ENCODE peak calls at places on chromosomes 5 and 9, in nine cellular contexts. K, T, G, L, P, U, C, N and Z are unnamed samples. For H3K9me3 and H3K4me1, the result is how much of the 10 kb centered on the place peaks cover.

GRCh38 chr5:155728146-155728856 is 598.7 kb upstream of the SGCD start:
- DNase-seq in U (peak), N (peak), P (peak), G (peak), L (no peak), C (peak), K (peak), T (peak), Z (no peak)

GRCh38 chr9:134627417-134628353 is 13.9 kb upstream of the COL5A1 start:
- DNase-seq in T (no peak), C (no peak), G (peak), N (no peak), L (no peak), U (no peak), P (no peak), K (peak), Z (peak)

GRCh38 chr9:29439961-29440360 is 1866.7 kb upstream of the C9orf72 start:
- DNase-seq in N (no peak), P (no peak), G (no peak), T (no peak), K (no peak), C (no peak), L (peak), U (no peak), Z (no peak)

GRCh38 chr5:57805732-57806131 is 323.1 kb upstream of the ACTBL2 start:
- DNase-seq in G (no peak), N (no peak), U (no peak), L (peak), P (no peak), T (no peak), K (no peak), C (no peak), Z (no peak)

GRCh38 chr9:78103971-78104433 is 72.4 kb upstream of the GNAQ start:
- DNase-seq in G (no peak), P (no peak), K (no peak), L (no peak), T (no peak), C (no peak), N (peak), U (no peak), Z (no peak)

GRCh38 chr5:142439208-142439607 is 114.4 kb upstream of the SPRY4 start:
- DNase-seq in N (peak), T (no peak), P (no peak), G (no peak), L (no peak), C (no peak), U (no peak), K (no peak), Z (no peak)

GRCh38 chr5:13987843-13988464 is 43.5 kb upstream of the DNAH5 start:
- DNase-seq in G (no peak), P (peak), C (no peak), U (no peak), N (peak), L (peak), T (peak), K (peak), Z (peak)

GRCh38 chr5:179217956-179218355 is 127.3 kb downstream of the ADAMTS2 start:
- DNase-seq in K (no peak), P (no peak), G (no peak), N (no peak), L (no peak), U (no peak), C (no peak), T (no peak), Z (no peak)

GRCh38 chr9:131490514-131490913 is 12.2 kb upstream of the POMT1 start:
- DNase-seq in N (no peak), G (no peak), U (no peak), T (no peak), K (no peak), C (no peak), P (no peak), L (no peak), Z (no peak)

GRCh38 chr5:169893010-169893409 is 87.3 kb downstream of the INSYN2B start:
- DNase-seq in P (no peak), K (no peak), N (no peak), C (no peak), T (no peak), G (no peak), U (no peak), L (peak), Z (no peak)

GRCh38 chr9:119273325-119273904 is 95.8 kb downstream of the BRINP1 start:
- DNase-seq in G (no peak), N (no peak), C (no peak), T (no peak), P (no peak), K (no peak), L (no peak), U (no peak), Z (no peak)

GRCh38 chr5:101977729-101978345 is 318.2 kb downstream of the SLCO4C1 start:
- DNase-seq in C (no peak), P (peak), N (no peak), T (no peak), K (no peak), U (no peak), G (no peak), L (peak), Z (no peak)

GRCh38 chr5:147406636-147407035 is 103.2 kb downstream of the DPYSL3 start:
- DNase-seq in N (no peak), T (no peak), G (no peak), L (no peak), U (no peak), P (no peak), K (no peak), C (no peak), Z (no peak)

GRCh38 chr5:171462928-171463843 is 43.7 kb downstream of the FGF18 start:
- DNase-seq in U (no peak), P (no peak), C (no peak), G (no peak), T (no peak), L (no peak), K (no peak), N (no peak), Z (no peak)

GRCh38 chr5:43769576-43770352 is 166.8 kb downstream of the NNT start:
- DNase-seq in U (no peak), T (no peak), G (no peak), K (peak), L (no peak), C (no peak), N (peak), P (no peak), Z (peak)

GRCh38 chr5:141903261-141903660 is 20.4 kb upstream of the DELE1 start:
- DNase-seq in G (no peak), U (no peak), C (no peak), T (no peak), P (no peak), N (no peak), L (no peak), K (no peak), Z (no peak)

GRCh38 chr5:60371065-60371464 is 328.9 kb downstream of the DEPDC1B start:
- DNase-seq in C (no peak), T (no peak), L (no peak), K (no peak), N (no peak), U (no peak), G (no peak), P (peak), Z (no peak)

GRCh38 chr9:16179566-16179965 is 626.7 kb downstream of the CCDC171 start:
- DNase-seq in T (no peak), N (no peak), C (no peak), U (no peak), P (no peak), K (no peak), L (no peak), G (no peak), Z (no peak)

GRCh38 chr5:10499776-10500175 is 58.1 kb downstream of the ROPN1L start:
- DNase-seq in T (no peak), U (no peak), N (no peak), L (no peak), P (no peak), K (no peak), G (no peak), C (no peak), Z (no peak)

GRCh38 chr5:38752622-38753021 is 93.2 kb upstream of the OSMR start:
- DNase-seq in U (no peak), N (no peak), T (no peak), G (no peak), C (no peak), K (no peak), L (no peak), P (no peak), Z (no peak)

GRCh38 chr5:29518176-29518575 is 1675.3 kb upstream of the CDH6 start:
- DNase-seq in G (no peak), N (no peak), L (no peak), C (no peak), T (no peak), P (no peak), U (no peak), K (no peak), Z (no peak)

GRCh38 chr5:2903451-2904395 is 152.2 kb upstream of the IRX2 start:
- DNase-seq in T (no peak), N (no peak), U (no peak), C (no peak), P (no peak), L (no peak), K (no peak), G (no peak), Z (no peak)

GRCh38 chr5:2902742-2903297 is 151.3 kb upstream of the IRX2 start:
- DNase-seq in T (no peak), K (no peak), G (no peak), P (no peak), U (no peak), N (no peak), L (no peak), C (no peak), Z (no peak)

GRCh38 chr5:2901511-2901910 is 150.0 kb upstream of the IRX2 start:
- DNase-seq in G (no peak), L (no peak), P (no peak), K (no peak), T (no peak), U (no peak), N (no peak), C (no peak), Z (no peak)

GRCh38 chr5:2901096-2901495 is 149.6 kb upstream of the IRX2 start:
- DNase-seq in C (no peak), P (no peak), N (no peak), G (no peak), K (no peak), T (no peak), L (no peak), U (no peak), Z (no peak)

DNA sequence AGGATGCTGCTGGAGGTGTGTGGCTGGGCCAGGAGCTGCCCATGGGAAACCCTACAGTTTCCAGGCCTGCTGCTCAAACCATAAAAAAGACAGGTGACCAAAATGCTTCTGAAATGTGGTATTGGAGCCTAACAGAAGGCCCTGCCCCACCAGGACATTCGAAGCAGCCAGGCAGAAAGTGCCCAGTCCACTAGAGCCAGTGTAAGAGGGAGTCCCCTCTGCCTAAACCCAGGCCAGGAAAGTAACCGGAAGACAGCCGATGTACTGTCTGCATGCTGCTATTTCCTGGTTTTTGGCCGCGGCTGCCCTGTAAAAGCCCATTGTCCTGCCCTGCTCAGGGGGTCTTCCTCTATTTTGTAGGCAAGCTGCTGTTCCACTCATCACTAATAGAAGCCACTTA is 150.7 kb upstream of the IRX2 start:
- DNase-seq in C (no peak), N (no peak), P (no peak), T (no peak), L (no peak), U (no peak), G (no peak), K (no peak), Z (no peak)
- H3K9me3 ChIP-seq in C (under half), N (under half), P (under half), T (under half), L (under half), U (under half), G (under half), K (under half), Z (under half)

GRCh38 chr5:135350536-135350935 is 48.5 kb downstream of the MACROH2A1 start:
- DNase-seq in C (no peak), G (no peak), U (no peak), T (no peak), N (no peak), P (no peak), K (no peak), L (no peak), Z (no peak)
- H3K4me1 ChIP-seq in C (under half), G (under half), U (under half), T (under half), N (under half), P (under half), K (under half), L (under half), Z (under half)

DNA sequence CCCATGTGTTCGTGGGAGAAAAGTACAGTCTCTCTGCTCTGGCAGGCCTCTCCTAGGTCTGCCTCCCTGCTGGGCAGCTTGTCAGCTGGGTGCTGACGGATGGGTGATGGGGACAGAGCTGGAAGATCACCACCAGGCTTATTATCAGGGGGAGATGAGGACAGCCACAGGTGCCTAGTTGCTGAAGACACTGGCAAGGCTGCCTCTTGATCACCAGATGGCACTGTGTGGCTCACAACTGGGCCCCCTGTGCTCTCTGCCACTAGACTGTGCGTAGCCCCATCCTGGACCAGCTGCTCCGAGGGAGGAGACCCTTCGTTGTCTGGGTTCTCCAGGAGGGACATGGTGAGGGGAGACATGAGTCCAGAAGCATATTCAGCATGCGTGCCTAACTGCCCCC is 73.0 kb downstream of the KIF24 start:
- DNase-seq in K (no peak), C (no peak), P (no peak), N (no peak), U (no peak), T (no peak), L (peak), G (no peak), Z (peak)
- TF ChIP-seq CTCF in K (no peak), C (peak), P (no peak), N (peak), U (peak), T (no peak), L (peak), G (peak), Z (peak)

GRCh38 chr5:1087428-1087827 is 24.4 kb downstream of the SLC12A7 start:
- DNase-seq in N (no peak), K (no peak), U (no peak), P (no peak), T (no peak), G (no peak), L (no peak), C (no peak), Z (no peak)
- H3K9me3 ChIP-seq in N (under half), K (under half), U (under half), P (under half), T (under half), G (under half), L (under half), C (under half), Z (under half)

GRCh38 chr5:1006656-1007071 is 1.9 kb upstream of the NKD2 start:
- DNase-seq in N (no peak), T (peak), U (peak), L (no peak), C (peak), P (peak), K (peak), G (peak), Z (peak)

GRCh38 chr5:1005362-1005851 is 3.2 kb upstream of the NKD2 start:
- DNase-seq in U (peak), K (peak), L (no peak), T (no peak), C (no peak), N (peak), G (no peak), P (peak), Z (no peak)

GRCh38 chr5:1004598-1005361 is 3.8 kb upstream of the NKD2 start:
- DNase-seq in U (peak), G (peak), K (peak), C (peak), L (peak), T (peak), P (peak), N (peak), Z (peak)

GRCh38 chr5:1007221-1007680 is 1.4 kb upstream of the NKD2 start:
- DNase-seq in P (no peak), C (no peak), G (peak), T (peak), N (no peak), K (peak), U (peak), L (no peak), Z (no peak)

GRCh38 chr5:1005904-1006655 is 2.5 kb upstream of the NKD2 start:
- DNase-seq in K (peak), C (peak), U (peak), P (peak), G (peak), L (no peak), T (peak), N (peak), Z (no peak)
- H3K4me1 ChIP-seq in K (under half), C (under half), U (half or more), P (under half), G (under half), L (under half), T (under half), N (under half), Z (under half)

GRCh38 chr5:62271870-62272269 is 34.1 kb upstream of the KIF2A start:
- DNase-seq in T (no peak), G (no peak), P (no peak), C (no peak), N (no peak), U (no peak), K (no peak), L (no peak), Z (no peak)
- TF ChIP-seq CTCF in T (no peak), G (no peak), P (no peak), C (no peak), N (no peak), U (no peak), K (no peak), L (peak), Z (no peak)

GRCh38 chr5:64003966-64004365 is 41.7 kb upstream of the HTR1A start:
- DNase-seq in T (no peak), K (no peak), N (no peak), P (no peak), G (no peak), L (no peak), C (no peak), U (no peak), Z (no peak)

GRCh38 chr5:64000096-64000495 is 37.9 kb upstream of the HTR1A start:
- DNase-seq in C (no peak), U (no peak), P (no peak), L (no peak), T (no peak), K (no peak), N (no peak), G (no peak), Z (peak)
- H3K9me3 ChIP-seq in C (under half), U (under half), P (under half), L (under half), T (under half), K (under half), N (under half), G (under half), Z (under half)